ENCODE peak calls at places on chromosomes 11 and 22, in seven cellular contexts. Y is mesendoderm, K is IMR-90, W is H9, G is trophoblast cell, O is H1, J is mesenchymal stem cell. T is an unnamed sample.

GRCh38 chr11:69648679-69649575 is 8.0 kb downstream of the CCND1 start:
- DNase-seq in O (no peak), W (peak; percentile 25), G (no peak), J (no peak), Y (no peak), K (no peak), T (no peak)

GRCh38 chr11:12499071-12499470 is 121.7 kb downstream of the PARVA start:
- DNase-seq in W (no peak), Y (peak; percentile 68), J (no peak), G (peak; percentile 88), K (no peak), O (peak; percentile 24), T (no peak)

GRCh38 chr22:50118557-50119168 is 28.9 kb downstream of the MOV10L1 start:
- DNase-seq in J (peak; percentile 99), W (no peak), Y (peak; percentile 38), K (peak; percentile 100), G (peak; percentile 9), O (no peak), T (no peak)

GRCh38 chr11:68843052-68843561 is 1.4 kb upstream of the CPT1A start:
- DNase-seq in K (peak; percentile 29), O (no peak), J (peak; percentile 74), Y (no peak), W (no peak), G (no peak), T (no peak)

GRCh38 chr22:36184433-36185035 is 17.1 kb downstream of the APOL4 start:
- DNase-seq in W (no peak), J (no peak), G (no peak), Y (no peak), K (no peak), O (no peak), T (no peak)

GRCh38 chr11:32305460-32305859 is 129.9 kb downstream of the WT1 start:
- DNase-seq in K (no peak), O (no peak), J (no peak), G (no peak), Y (no peak), W (no peak), T (no peak)

GRCh38 chr11:110362916-110363574 is 66.6 kb upstream of the RDX start:
- DNase-seq in Y (peak; percentile 82), J (peak; percentile 54), G (peak; percentile 41), O (no peak), W (peak; percentile 59), K (no peak), T (peak; percentile 57)

GRCh38 chr11:17391493-17392355 is 3.3 kb upstream of the KCNJ11 start:
- DNase-seq in K (no peak), Y (no peak), G (no peak), W (no peak), O (no peak), J (no peak), T (no peak)

GRCh38 chr11:132994038-132994502 is 538.2 kb downstream of the OPCML start:
- DNase-seq in J (no peak), G (no peak), O (no peak), Y (no peak), W (no peak), K (no peak), T (no peak)

GRCh38 chr11:17393472-17393871 is 5.0 kb upstream of the KCNJ11 start:
- DNase-seq in J (no peak), G (no peak), K (no peak), W (no peak), O (no peak), Y (no peak), T (no peak)

GRCh38 chr22:40621309-40622151 is 15.0 kb downstream of the MRTFA start:
- DNase-seq in G (no peak), W (no peak), Y (no peak), K (no peak), J (no peak), O (no peak), T (no peak)

GRCh38 chr22:19478466-19479357 is at the start of gene UFD1:
- DNase-seq in O (peak; percentile 88), W (peak; percentile 87), G (peak; percentile 74), J (peak; percentile 93), K (peak; percentile 81), Y (peak; percentile 86), T (peak; percentile 81)

GRCh38 chr11:73156686-73157085 is 14.6 kb upstream of the FCHSD2 start:
- DNase-seq in Y (no peak), K (no peak), W (no peak), O (no peak), G (no peak), J (no peak), T (no peak)

GRCh38 chr11:102546923-102547471 is 16.4 kb upstream of the MMP7 start:
- DNase-seq in G (peak; percentile 26), Y (no peak), O (no peak), K (no peak), J (no peak), W (no peak), T (no peak)

GRCh38 chr11:32396991-32397390 is 38.3 kb downstream of the WT1 start:
- DNase-seq in W (no peak), Y (no peak), O (no peak), J (no peak), G (no peak), K (no peak), T (no peak)

GRCh38 chr11:129115652-129116585 is 76.2 kb downstream of the ARHGAP32 start:
- DNase-seq in G (peak; percentile 3), O (no peak), J (peak; percentile 85), K (peak; percentile 78), Y (peak; percentile 19), W (no peak), T (no peak)

GRCh38 chr22:33129621-33130020 is 71.4 kb upstream of the SYN3 start:
- DNase-seq in O (no peak), G (no peak), W (no peak), K (no peak), J (no peak), Y (peak; percentile 94), T (no peak)

GRCh38 chr11:130553306-130553705 is 104.9 kb downstream of the ADAMTS15 start:
- DNase-seq in G (no peak), K (peak; percentile 39), W (no peak), J (no peak), O (no peak), Y (no peak), T (no peak)
- H3K9ac ChIP-seq in G (no peak overlapping the region), K (no peak overlapping the region), W (no peak overlapping the region), J (no peak overlapping the region), O (no peak overlapping the region), Y (no peak overlapping the region), T (no peak overlapping the region)

DNA sequence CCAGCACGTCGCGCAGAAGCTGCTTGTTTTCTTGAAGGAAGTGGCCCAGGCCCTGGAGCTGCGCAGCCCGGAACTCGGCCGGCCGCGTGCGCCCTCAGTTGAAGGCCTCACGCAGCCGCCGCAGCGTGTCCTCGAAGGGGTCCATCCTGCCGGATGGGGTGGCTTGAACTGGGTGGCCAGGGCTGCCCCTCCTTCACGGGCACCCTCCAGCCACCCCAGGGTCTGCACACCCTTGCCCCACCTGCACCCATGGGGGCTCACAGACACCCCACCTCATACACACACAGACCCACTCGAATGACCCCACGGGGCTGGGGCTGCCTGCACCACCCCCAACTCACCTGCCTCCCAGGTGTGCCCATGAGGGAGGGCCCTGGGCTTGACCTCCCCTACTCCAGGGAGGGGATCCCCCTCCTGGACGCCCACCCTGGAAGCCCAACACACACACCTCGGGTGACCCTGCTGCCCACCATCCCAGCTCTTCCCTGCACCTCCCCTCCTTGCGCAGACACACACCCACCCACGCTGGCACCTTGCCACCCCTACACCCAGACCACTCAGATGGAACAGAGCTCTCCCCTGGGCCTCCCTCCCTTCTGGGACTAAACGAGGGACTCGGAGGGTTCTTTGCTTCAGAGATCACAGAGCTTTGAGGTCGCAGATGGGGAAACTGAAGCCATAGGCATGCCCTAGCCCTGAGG is 6.8 kb downstream of the ALDH3B2 start:
- DNase-seq in O (no peak), K (no peak), J (no peak), Y (no peak), W (no peak), G (no peak), T (no peak)
- H3K4me1 ChIP-seq in O (no peaks in the 10 kb centered on the region), K (no peaks in the 10 kb centered on the region), J (peaks cover 2% of the 10 kb centered on the region), Y (no peaks in the 10 kb centered on the region), W (no peaks in the 10 kb centered on the region), G (no peaks in the 10 kb centered on the region), T (peaks cover 1% of the 10 kb centered on the region)

GRCh38 chr22:21622624-21623401 is 7.0 kb downstream of the YDJC start:
- DNase-seq in K (no peak), O (no peak), G (no peak), W (no peak), Y (no peak), J (no peak), T (no peak)

GRCh38 chr22:21623402-21623970 is 6.3 kb downstream of the YDJC start:
- DNase-seq in J (no peak), W (no peak), Y (no peak), K (no peak), O (no peak), G (no peak), T (no peak)

GRCh38 chr22:21626073-21626734 is 3.6 kb downstream of the YDJC start:
- DNase-seq in G (no peak), O (no peak), W (no peak), Y (no peak), J (no peak), K (no peak), T (no peak)

GRCh38 chr22:21624880-21625791 is 4.7 kb downstream of the YDJC start:
- DNase-seq in W (no peak), G (no peak), Y (no peak), K (no peak), J (no peak), O (no peak), T (no peak)

DNA sequence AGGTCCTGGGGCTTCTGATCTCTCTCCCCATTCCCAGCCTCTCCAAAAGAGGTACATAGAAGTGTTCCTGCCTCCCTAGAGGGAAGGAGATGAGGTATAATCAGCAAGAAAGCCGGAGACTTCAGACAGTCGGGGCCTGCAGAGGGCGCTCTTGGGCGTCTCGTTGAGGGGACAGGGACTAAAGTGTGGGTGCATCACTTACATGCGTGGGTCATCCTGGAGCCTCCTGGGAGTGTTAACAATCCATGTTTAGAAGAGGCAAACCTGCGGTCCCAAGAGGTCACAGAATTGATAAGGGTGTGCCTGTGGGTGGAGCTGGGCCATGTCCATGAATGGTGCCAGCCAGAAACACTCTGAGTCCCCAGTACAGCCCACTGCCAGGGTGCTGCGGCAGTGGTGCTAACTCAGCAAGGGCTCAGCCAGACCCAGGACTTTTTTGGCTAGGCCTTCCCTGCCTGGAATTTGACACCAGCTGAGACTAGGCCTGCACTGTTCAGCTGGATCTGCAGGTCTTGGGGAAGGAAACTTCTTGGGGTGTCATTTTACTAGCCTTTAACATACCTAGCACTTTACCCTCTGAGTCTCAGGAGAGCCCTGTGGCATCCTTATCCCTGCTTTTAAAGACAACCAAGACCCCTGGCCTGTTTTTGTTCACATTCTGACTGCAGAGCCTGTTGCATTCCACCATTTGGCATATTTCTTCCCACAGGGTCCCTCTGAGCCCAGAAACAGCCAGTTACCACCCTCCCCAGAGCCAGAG is 5.5 kb downstream of the YDJC start:
- DNase-seq in Y (peak; percentile 60), J (no peak), G (no peak), O (peak; percentile 91), K (peak; percentile 23), W (peak; percentile 72), T (no peak)
- H2BK120ac ChIP-seq in Y (no peak overlapping the region), J (no peak overlapping the region), G (no peak overlapping the region), O (no peak overlapping the region), K (no peak overlapping the region), W (no peak overlapping the region), T (no peak overlapping the region)

DNA sequence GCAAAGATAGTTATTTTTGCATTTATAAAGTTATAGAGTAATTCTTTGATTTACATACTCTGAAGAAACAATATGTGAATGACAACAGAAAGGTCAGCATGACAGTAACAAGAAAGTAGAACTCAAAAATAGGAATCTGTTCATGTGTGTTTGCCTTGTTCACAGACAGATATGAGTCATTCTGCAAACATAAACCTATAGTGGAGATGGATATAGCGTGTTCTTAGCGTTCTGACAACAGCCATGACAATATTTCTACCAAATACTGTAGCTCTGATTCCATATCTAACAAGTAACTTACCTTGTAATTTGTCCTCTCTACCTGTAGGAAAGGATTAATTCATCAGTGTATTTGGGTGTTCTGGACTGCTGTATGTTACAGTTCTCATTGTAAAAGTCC is 208.5 kb upstream of the MTMR2 start:
- DNase-seq in W (no peak), G (no peak), K (peak; percentile 46), J (peak; percentile 41), Y (no peak), O (no peak), T (no peak)
- H3K9ac ChIP-seq in W (no peak overlapping the region), G (no peak overlapping the region), K (no peak overlapping the region), J (no peak overlapping the region), Y (no peak overlapping the region), O (no peak overlapping the region), T (no peak overlapping the region)

T was measured in neuronal stem cell.